ENCODE peak calls at places on chromosomes 4 and X, in eight cellular contexts. A, S, P, B, U, H, Y and F are unnamed samples.
A peak's percentile ranks its signal among the peaks of the same experiment; 100 is the strongest.

GRCh38 chrX:155026727-155027508 is at the start of gene FUNDC2:
- DNase-seq in S (peak; percentile 92), Y (peak; percentile 92), A (peak; percentile 83), B (peak; percentile 95), H (peak; percentile 89), U (peak; percentile 73), P (peak; percentile 90), F (peak; percentile 95)

GRCh38 chr4:15395342-15395741 is 32.5 kb upstream of the C1QTNF7 start:
- DNase-seq in H (no peak), B (no peak), Y (no peak), U (no peak), S (peak; percentile 22), A (no peak), P (no peak), F (no peak)

GRCh38 chr4:6907658-6908191 is 1.9 kb upstream of the TBC1D14 start:
- DNase-seq in B (peak; percentile 20), P (no peak), A (peak; percentile 71), S (peak; percentile 46), U (no peak), Y (no peak), H (no peak), F (peak; percentile 34)

GRCh38 chr4:186948361-186949291 is 225.0 kb upstream of the FAT1 start:
- DNase-seq in S (peak; percentile 46), B (peak; percentile 3), H (peak; percentile 33), U (peak; percentile 7), A (peak; percentile 68), Y (no peak), P (no peak), F (no peak)

GRCh38 chrX:139932077-139932900 is 564 bp downstream of the ATP11C start:
- DNase-seq in Y (peak; percentile 26), A (peak; percentile 47), P (no peak), H (peak; percentile 34), U (peak; percentile 26), S (peak; percentile 79), B (no peak), F (peak; percentile 84)

GRCh38 chrX:9464435-9465371 is at the start of gene TBL1X:
- DNase-seq in P (no peak), S (peak; percentile 53), Y (no peak), A (peak; percentile 37), U (peak; percentile 10), B (peak; percentile 55), H (peak; percentile 21), F (peak; percentile 90)

GRCh38 chr4:113293043-113293560 is 243.6 kb downstream of the ANK2 start:
- DNase-seq in Y (no peak), A (no peak), U (no peak), P (peak; percentile 55), B (no peak), H (peak; percentile 59), S (peak; percentile 69), F (no peak)

GRCh38 chr4:18847276-18847890 is 825.8 kb upstream of the LCORL start:
- DNase-seq in P (no peak), U (no peak), A (no peak), S (no peak), B (peak; percentile 16), H (no peak), Y (no peak), F (no peak)

GRCh38 chrX:19121898-19122640 is at the start of gene ADGRG2:
- DNase-seq in S (peak; percentile 58), P (no peak), U (no peak), Y (no peak), B (no peak), H (no peak), A (peak; percentile 35), F (no peak)

GRCh38 chrX:150933945-150934350 is 35.5 kb upstream of the CD99L2 start:
- DNase-seq in H (no peak), B (no peak), P (no peak), A (no peak), S (no peak), Y (no peak), U (no peak), F (no peak)

GRCh38 chr4:113563691-113564378 is 197.7 kb downstream of the CAMK2D start:
- DNase-seq in H (no peak), P (no peak), U (no peak), B (no peak), S (no peak), A (no peak), Y (no peak), F (no peak)

GRCh38 chr4:87506974-87507701 is 22.0 kb downstream of the SPARCL1 start:
- DNase-seq in B (no peak), U (no peak), P (no peak), Y (no peak), H (peak; percentile 76), S (peak; percentile 69), A (no peak), F (no peak)

GRCh38 chrX:70172226-70172625 is 5.1 kb upstream of the DGAT2L6 start:
- DNase-seq in A (no peak), U (no peak), H (peak; percentile 26), Y (no peak), B (no peak), P (no peak), S (no peak), F (no peak)

GRCh38 chrX:39891781-39892180 is 206.0 kb downstream of the BCOR start:
- DNase-seq in B (no peak), Y (no peak), P (no peak), U (peak; percentile 2), H (no peak), A (no peak), S (no peak), F (no peak)

GRCh38 chrX:76428243-76429130 is 977 bp downstream of the MAGEE1 start:
- DNase-seq in Y (peak; percentile 27), B (no peak), S (peak; percentile 7), U (no peak), P (no peak), H (no peak), A (peak; percentile 16), F (peak; percentile 33)

GRCh38 chr4:107037188-107037587 is 1.1 kb upstream of the DKK2 start:
- DNase-seq in S (peak; percentile 78), Y (no peak), P (peak; percentile 13), A (peak; percentile 70), H (peak; percentile 55), U (peak; percentile 52), B (peak; percentile 13), F (peak; percentile 66)

GRCh38 chr4:1249731-1250526 is 999 bp upstream of the CTBP1 start:
- DNase-seq in Y (no peak), H (no peak), B (no peak), A (peak; percentile 41), P (no peak), S (peak; percentile 69), U (no peak), F (peak; percentile 85)

GRCh38 chr4:6942238-6942800 is 32.7 kb downstream of the TBC1D14 start:
- DNase-seq in Y (no peak), P (no peak), H (peak; percentile 89), S (peak; percentile 91), B (no peak), U (peak; percentile 73), A (no peak), F (no peak)

GRCh38 chrX:123217077-123217476 is 33.0 kb downstream of the GRIA3 start:
- DNase-seq in Y (no peak), A (no peak), B (no peak), P (no peak), H (peak; percentile 46), U (no peak), S (peak; percentile 73), F (no peak)

GRCh38 chrX:120302434-120302833 is 8.8 kb downstream of the TMEM255A start:
- DNase-seq in U (peak; percentile 6), Y (no peak), A (peak; percentile 10), B (no peak), P (no peak), H (no peak), S (no peak), F (peak; percentile 58)

GRCh38 chr4:32485976-32486375 is 1765.8 kb downstream of the PCDH7 start:
- DNase-seq in Y (no peak), H (no peak), S (no peak), A (no peak), U (no peak), B (no peak), P (peak; percentile 4), F (no peak)

GRCh38 chr4:98905297-98905696 is 23.6 kb downstream of the EIF4E start:
- DNase-seq in U (no peak), P (no peak), S (no peak), A (no peak), Y (no peak), B (no peak), H (no peak), F (no peak)

GRCh38 chrX:134671207-134671750 is 13.0 kb upstream of the PLAC1 start:
- DNase-seq in U (peak; percentile 38), A (no peak), S (no peak), P (no peak), B (no peak), H (no peak), Y (no peak), F (no peak)

GRCh38 chr4:170773709-170774273 is 684.0 kb upstream of the AADAT start:
- DNase-seq in P (no peak), S (no peak), Y (no peak), H (no peak), U (no peak), B (no peak), A (no peak), F (no peak)

GRCh38 chrX:24276011-24276410 is 37.9 kb downstream of the SUPT20HL2 start:
- DNase-seq in A (no peak), Y (no peak), P (no peak), B (no peak), H (no peak), U (peak; percentile 2), S (no peak), F (no peak)

GRCh38 chrX:100413231-100413630 is 3.2 kb upstream of the PCDH19 start:
- DNase-seq in U (peak; percentile 57), Y (no peak), S (peak; percentile 47), A (no peak), H (peak; percentile 18), B (peak; percentile 65), P (no peak), F (no peak)

GRCh38 chrX:124573458-124573857 is 227.1 kb downstream of the SH2D1A start:
- DNase-seq in H (no peak), S (no peak), B (no peak), A (no peak), U (no peak), Y (no peak), P (no peak), F (no peak)